ENCODE peak calls at places on chromosomes 4 and X, in eight cellular contexts. One of them, this sample, is unnamed.

GRCh38 chr4:89784686-89785227 is 52.2 kb downstream of the SNCA start:
- DNase-seq in testis: no peak
- DNase-seq in A549: no peak
- DNase-seq in IMR-90: no peak
- DNase-seq in transverse colon: no peak
- DNase-seq in uterus: no peak
- DNase-seq in lower leg skin: no peak
- DNase-seq in NB4: no peak
- DNase-seq in this sample: no peak

GRCh38 chr4:27728892-27729291 is 868.3 kb downstream of the STIM2 start:
- DNase-seq in testis: no peak
- DNase-seq in A549: no peak
- DNase-seq in IMR-90: no peak
- DNase-seq in transverse colon: no peak
- DNase-seq in uterus: no peak
- DNase-seq in lower leg skin: no peak
- DNase-seq in NB4: no peak
- DNase-seq in this sample: no peak

GRCh38 chr4:67714248-67714583 is 13.3 kb upstream of the UBA6 start:
- DNase-seq in testis: no peak
- DNase-seq in A549: no peak
- DNase-seq in IMR-90: no peak
- DNase-seq in transverse colon: no peak
- DNase-seq in uterus: no peak
- DNase-seq in lower leg skin: no peak
- DNase-seq in NB4: no peak
- DNase-seq in this sample: peak; percentile 52

GRCh38 chr4:106478152-106478551 is 109.6 kb upstream of the GIMD1 start:
- DNase-seq in testis: no peak
- DNase-seq in A549: no peak
- DNase-seq in IMR-90: no peak
- DNase-seq in transverse colon: no peak
- DNase-seq in uterus: no peak
- DNase-seq in lower leg skin: no peak
- DNase-seq in NB4: no peak
- DNase-seq in this sample: no peak

GRCh38 chrX:30283456-30284200 is 25.6 kb downstream of the NR0B1 start:
- DNase-seq in testis: no peak
- DNase-seq in A549: peak; percentile 76
- DNase-seq in IMR-90: peak; percentile 93
- DNase-seq in transverse colon: no peak
- DNase-seq in uterus: no peak
- DNase-seq in lower leg skin: no peak
- DNase-seq in NB4: peak; percentile 69
- DNase-seq in this sample: peak; percentile 6

GRCh38 chr4:158810487-158811215 is 41.8 kb downstream of the FNIP2 start:
- DNase-seq in testis: peak; percentile 69
- DNase-seq in A549: no peak
- DNase-seq in IMR-90: peak; percentile 98
- DNase-seq in transverse colon: peak; percentile 76
- DNase-seq in uterus: peak; percentile 69
- DNase-seq in lower leg skin: peak; percentile 92
- DNase-seq in NB4: no peak
- DNase-seq in this sample: no peak

GRCh38 chr4:52374847-52375246 is 284.3 kb downstream of the USP46 start:
- DNase-seq in testis: no peak
- DNase-seq in A549: no peak
- DNase-seq in IMR-90: no peak
- DNase-seq in transverse colon: no peak
- DNase-seq in uterus: no peak
- DNase-seq in lower leg skin: no peak
- DNase-seq in NB4: no peak
- DNase-seq in this sample: no peak

GRCh38 chrX:47166126-47166525 is 21.1 kb downstream of the RBM10 start:
- DNase-seq in testis: no peak
- DNase-seq in A549: no peak
- DNase-seq in IMR-90: peak; percentile 32
- DNase-seq in transverse colon: no peak
- DNase-seq in uterus: no peak
- DNase-seq in lower leg skin: peak; percentile 71
- DNase-seq in NB4: no peak
- DNase-seq in this sample: no peak

GRCh38 chr4:8548731-8549351 is 31.4 kb upstream of the GPR78 start:
- DNase-seq in testis: no peak
- DNase-seq in A549: no peak
- DNase-seq in IMR-90: no peak
- DNase-seq in transverse colon: no peak
- DNase-seq in uterus: no peak
- DNase-seq in lower leg skin: peak; percentile 80
- DNase-seq in NB4: no peak
- DNase-seq in this sample: no peak

GRCh38 chr4:32790803-32791202 is 2070.6 kb downstream of the PCDH7 start:
- DNase-seq in testis: no peak
- DNase-seq in A549: no peak
- DNase-seq in IMR-90: no peak
- DNase-seq in transverse colon: no peak
- DNase-seq in uterus: no peak
- DNase-seq in lower leg skin: no peak
- DNase-seq in NB4: no peak
- DNase-seq in this sample: no peak

GRCh38 chr4:40576651-40577480 is 52.8 kb downstream of the RBM47 start:
- DNase-seq in testis: peak; percentile 73
- DNase-seq in A549: peak; percentile 85
- DNase-seq in IMR-90: peak; percentile 91
- DNase-seq in transverse colon: peak; percentile 82
- DNase-seq in uterus: peak; percentile 39
- DNase-seq in lower leg skin: peak; percentile 91
- DNase-seq in NB4: peak; percentile 94
- DNase-seq in this sample: no peak
- TF ChIP-seq POLR2A in testis: no peak
- TF ChIP-seq POLR2A in A549: no peak
- TF ChIP-seq POLR2A in IMR-90: no peak
- TF ChIP-seq POLR2A in transverse colon: peak; percentile 56
- TF ChIP-seq POLR2A in uterus: no peak
- TF ChIP-seq POLR2A in lower leg skin: no peak
- TF ChIP-seq POLR2A in NB4: peak; percentile 31
- TF ChIP-seq POLR2A in this sample: no peak

GRCh38 chrX:314049-314448 is 4.5 kb downstream of the GTPBP6 start:
- DNase-seq in testis: no peak
- DNase-seq in A549: no peak
- DNase-seq in IMR-90: no peak
- DNase-seq in transverse colon: no peak
- DNase-seq in uterus: no peak
- DNase-seq in lower leg skin: no peak
- DNase-seq in NB4: no peak
- DNase-seq in this sample: no peak

GRCh38 chrX:312621-313331 is 5.8 kb downstream of the GTPBP6 start:
- DNase-seq in testis: no peak
- DNase-seq in A549: no peak
- DNase-seq in IMR-90: no peak
- DNase-seq in transverse colon: no peak
- DNase-seq in uterus: no peak
- DNase-seq in lower leg skin: no peak
- DNase-seq in NB4: no peak
- DNase-seq in this sample: no peak

GRCh38 chrX:314781-315595 is 3.6 kb downstream of the GTPBP6 start:
- DNase-seq in testis: no peak
- DNase-seq in A549: no peak
- DNase-seq in IMR-90: no peak
- DNase-seq in transverse colon: no peak
- DNase-seq in uterus: no peak
- DNase-seq in lower leg skin: peak; percentile 84
- DNase-seq in NB4: no peak
- DNase-seq in this sample: no peak

GRCh38 chrX:311156-312129 is 7.2 kb downstream of the GTPBP6 start:
- DNase-seq in testis: no peak
- DNase-seq in A549: no peak
- DNase-seq in IMR-90: no peak
- DNase-seq in transverse colon: no peak
- DNase-seq in uterus: no peak
- DNase-seq in lower leg skin: peak; percentile 76
- DNase-seq in NB4: no peak
- DNase-seq in this sample: no peak

DNA sequence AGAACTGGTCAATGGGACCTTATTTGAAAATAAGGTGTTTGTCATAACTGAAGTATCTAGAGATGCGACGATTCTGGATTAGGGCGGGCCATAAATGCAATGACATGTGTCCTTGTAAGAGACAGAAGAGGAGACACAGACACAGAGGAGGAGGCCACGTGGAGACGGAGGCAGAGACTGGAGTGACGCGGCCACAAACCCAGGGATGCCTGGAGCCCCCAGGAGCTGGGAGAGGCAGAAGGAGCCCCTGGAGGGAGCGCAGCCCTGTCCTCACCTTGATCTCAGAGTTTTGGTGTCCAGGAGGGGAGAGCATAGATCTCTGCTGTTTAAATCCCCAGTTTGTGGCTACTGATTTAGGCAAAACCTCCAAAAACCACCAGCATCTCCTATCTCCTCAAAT is 5.0 kb downstream of the GTPBP6 start:
- DNase-seq in testis: no peak
- DNase-seq in A549: no peak
- DNase-seq in IMR-90: no peak
- DNase-seq in transverse colon: no peak
- DNase-seq in uterus: no peak
- DNase-seq in lower leg skin: no peak
- DNase-seq in NB4: no peak
- DNase-seq in this sample: no peak
- TF ChIP-seq POLR2A in testis: no peak
- TF ChIP-seq POLR2A in A549: no peak
- TF ChIP-seq POLR2A in IMR-90: no peak
- TF ChIP-seq POLR2A in transverse colon: no peak
- TF ChIP-seq POLR2A in uterus: no peak
- TF ChIP-seq POLR2A in lower leg skin: no peak
- TF ChIP-seq POLR2A in NB4: no peak
- TF ChIP-seq POLR2A in this sample: no peak

GRCh38 chr4:535924-536281 is 36.9 kb downstream of the PIGG start:
- DNase-seq in testis: no peak
- DNase-seq in A549: no peak
- DNase-seq in IMR-90: no peak
- DNase-seq in transverse colon: no peak
- DNase-seq in uterus: no peak
- DNase-seq in lower leg skin: peak; percentile 56
- DNase-seq in NB4: no peak
- DNase-seq in this sample: no peak

GRCh38 chr4:537436-538264 is 38.4 kb downstream of the TMEM271 start:
- DNase-seq in testis: no peak
- DNase-seq in A549: no peak
- DNase-seq in IMR-90: no peak
- DNase-seq in transverse colon: no peak
- DNase-seq in uterus: no peak
- DNase-seq in lower leg skin: peak; percentile 82
- DNase-seq in NB4: no peak
- DNase-seq in this sample: no peak

GRCh38 chr4:535181-535923 is 36.3 kb downstream of the PIGG start:
- DNase-seq in testis: no peak
- DNase-seq in A549: no peak
- DNase-seq in IMR-90: no peak
- DNase-seq in transverse colon: no peak
- DNase-seq in uterus: no peak
- DNase-seq in lower leg skin: peak; percentile 76
- DNase-seq in NB4: no peak
- DNase-seq in this sample: no peak

GRCh38 chr4:534576-535151 is 35.7 kb downstream of the PIGG start:
- DNase-seq in testis: no peak
- DNase-seq in A549: no peak
- DNase-seq in IMR-90: no peak
- DNase-seq in transverse colon: no peak
- DNase-seq in uterus: no peak
- DNase-seq in lower leg skin: peak; percentile 53
- DNase-seq in NB4: no peak
- DNase-seq in this sample: no peak

DNA sequence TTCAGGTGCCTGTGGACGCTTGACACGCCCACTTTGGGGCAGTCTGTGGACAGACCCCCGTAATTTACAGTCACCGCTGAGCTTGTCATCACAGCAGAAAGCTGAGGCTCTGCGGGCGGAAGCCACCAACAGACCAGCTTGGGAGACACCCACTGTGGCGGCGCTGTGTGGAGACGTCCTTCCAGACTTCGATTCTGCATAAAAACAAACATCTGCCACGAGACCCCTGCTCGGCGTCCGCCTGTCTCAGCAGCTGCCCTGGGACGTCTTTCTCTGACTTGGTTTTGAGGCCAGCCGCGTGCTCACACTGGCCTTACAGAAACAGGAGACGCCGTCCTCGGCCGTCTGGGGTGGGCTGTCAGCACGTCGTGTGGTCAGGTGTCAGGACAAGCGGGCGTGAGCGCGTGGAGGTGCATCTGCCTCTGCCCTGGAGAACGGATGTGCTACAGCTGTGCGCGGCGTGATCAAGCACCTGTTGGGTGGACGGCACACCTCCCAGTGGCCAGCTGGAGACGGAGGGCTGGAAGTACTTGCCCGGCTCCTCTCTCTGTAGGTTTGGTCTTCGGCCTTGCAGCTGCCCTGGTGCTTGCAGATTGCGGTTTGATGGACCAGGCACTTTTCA is 37.5 kb downstream of the PIGG start:
- DNase-seq in testis: no peak
- DNase-seq in A549: no peak
- DNase-seq in IMR-90: no peak
- DNase-seq in transverse colon: no peak
- DNase-seq in uterus: no peak
- DNase-seq in lower leg skin: peak; percentile 67
- DNase-seq in NB4: no peak
- DNase-seq in this sample: no peak
- TF ChIP-seq POLR2A in testis: no peak
- TF ChIP-seq POLR2A in A549: no peak
- TF ChIP-seq POLR2A in IMR-90: no peak
- TF ChIP-seq POLR2A in transverse colon: no peak
- TF ChIP-seq POLR2A in uterus: no peak
- TF ChIP-seq POLR2A in lower leg skin: no peak
- TF ChIP-seq POLR2A in NB4: no peak
- TF ChIP-seq POLR2A in this sample: no peak

GRCh38 chr4:140152015-140152703 is 1.8 kb downstream of the MAML3 start:
- DNase-seq in testis: peak; percentile 82
- DNase-seq in A549: peak; percentile 61
- DNase-seq in IMR-90: no peak
- DNase-seq in transverse colon: peak; percentile 83
- DNase-seq in uterus: peak; percentile 78
- DNase-seq in lower leg skin: peak; percentile 93
- DNase-seq in NB4: no peak
- DNase-seq in this sample: peak; percentile 72

GRCh38 chr4:140150636-140150885 is 3.4 kb downstream of the MAML3 start:
- DNase-seq in testis: peak; percentile 91
- DNase-seq in A549: no peak
- DNase-seq in IMR-90: no peak
- DNase-seq in transverse colon: peak; percentile 88
- DNase-seq in uterus: no peak
- DNase-seq in lower leg skin: peak; percentile 96
- DNase-seq in NB4: no peak
- DNase-seq in this sample: no peak

GRCh38 chr4:140151700-140152014 is 2.3 kb downstream of the MAML3 start:
- DNase-seq in testis: peak; percentile 94
- DNase-seq in A549: peak; percentile 80
- DNase-seq in IMR-90: peak; percentile 85
- DNase-seq in transverse colon: peak; percentile 84
- DNase-seq in uterus: peak; percentile 78
- DNase-seq in lower leg skin: peak; percentile 95
- DNase-seq in NB4: peak; percentile 90
- DNase-seq in this sample: peak; percentile 73

GRCh38 chr4:140149851-140150635 is 3.9 kb downstream of the MAML3 start:
- DNase-seq in testis: peak; percentile 87
- DNase-seq in A549: peak; percentile 39
- DNase-seq in IMR-90: peak; percentile 61
- DNase-seq in transverse colon: peak; percentile 85
- DNase-seq in uterus: peak; percentile 78
- DNase-seq in lower leg skin: peak; percentile 97
- DNase-seq in NB4: peak; percentile 76
- DNase-seq in this sample: peak; percentile 44

GRCh38 chr4:140150886-140151699 is 2.9 kb downstream of the MAML3 start:
- DNase-seq in testis: peak; percentile 91
- DNase-seq in A549: peak; percentile 55
- DNase-seq in IMR-90: peak; percentile 97
- DNase-seq in transverse colon: peak; percentile 87
- DNase-seq in uterus: peak; percentile 93
- DNase-seq in lower leg skin: peak; percentile 97
- DNase-seq in NB4: peak; percentile 95
- DNase-seq in this sample: peak; percentile 69
- TF ChIP-seq POLR2A in testis: no peak
- TF ChIP-seq POLR2A in A549: peak; percentile 5
- TF ChIP-seq POLR2A in IMR-90: peak; percentile 80
- TF ChIP-seq POLR2A in transverse colon: peak; percentile 56
- TF ChIP-seq POLR2A in uterus: peak; percentile 68
- TF ChIP-seq POLR2A in lower leg skin: no peak
- TF ChIP-seq POLR2A in NB4: peak; percentile 1
- TF ChIP-seq POLR2A in this sample: peak; percentile 19